ENCODE peak calls at places on chromosomes 5 and 9, in four cellular contexts. S is NCI-H460; L is activated T-helper 2 cell treated with anti-CD3 and anti-CD28 coated beads, Interferon-gamma antibody, Interleukin-2, Interleukin-4, amounts not matched to agents 10 μg/mL and 5 μg/mL and 100 μg/mL, durations not matched to agents 14 hours and 24 hours and 36 hours; E is fibroblast of gingiva. W is an unnamed sample.

GRCh38 chr9:80797841-80798688 is 891.3 kb downstream of the TLE1 start:
- DNase-seq in S (no peak), L (no peak), E (peak; percentile 96), W (peak; percentile 54)

GRCh38 chr9:37617837-37618236 is 25.4 kb upstream of the TOMM5 start:
- DNase-seq in S (no peak), L (no peak), E (no peak), W (peak; percentile 64)

GRCh38 chr9:8706998-8707397 is 907.4 kb upstream of the DMAC1 start:
- DNase-seq in S (no peak), L (no peak), E (no peak), W (no peak)

GRCh38 chr5:142012186-142012785 is 541 bp downstream of the GNPDA1 start:
- DNase-seq in S (peak; percentile 45), L (no peak), E (no peak), W (peak; percentile 33)

GRCh38 chr5:16600397-16600796 is 16.4 kb downstream of the RETREG1 start:
- DNase-seq in S (no peak), L (no peak), E (no peak), W (no peak)

GRCh38 chr9:35909687-35910612 is 660 bp downstream of the SPAAR start:
- DNase-seq in S (no peak), L (no peak), E (no peak), W (no peak)

GRCh38 chr9:124858330-124859046 is 3.3 kb downstream of the RPL35 start:
- DNase-seq in S (no peak), L (no peak), E (no peak), W (no peak)

GRCh38 chr9:70494221-70494620 is 79.8 kb upstream of the KLF9 start:
- DNase-seq in S (no peak), L (no peak), E (no peak), W (no peak)

GRCh38 chr5:180644825-180645608 is 4.4 kb downstream of the FLT4 start:
- DNase-seq in S (no peak), L (no peak), E (no peak), W (no peak)

GRCh38 chr5:172887735-172888134 is 53.7 kb downstream of the ERGIC1 start:
- DNase-seq in S (no peak), L (no peak), E (no peak), W (peak; percentile 88)

GRCh38 chr5:60312098-60312497 is 387.9 kb downstream of the DEPDC1B start:
- DNase-seq in S (no peak), L (no peak), E (no peak), W (no peak)

GRCh38 chr5:78269088-78269703 is 25.3 kb downstream of the AP3B1 start:
- DNase-seq in S (peak; percentile 14), L (no peak), E (no peak), W (no peak)

GRCh38 chr9:87713278-87713989 is 12.5 kb upstream of the CTSL start:
- DNase-seq in S (peak; percentile 100), L (no peak), E (peak; percentile 100), W (peak; percentile 99)

GRCh38 chr5:142540774-142541466 is 145.0 kb downstream of the FGF1 start:
- DNase-seq in S (no peak), L (no peak), E (peak; percentile 98), W (peak; percentile 95)

GRCh38 chr5:88646866-88647265 is 236.1 kb downstream of the MEF2C start:
- DNase-seq in S (no peak), L (no peak), E (no peak), W (no peak)

GRCh38 chr9:16921855-16922254 is 51.4 kb upstream of the BNC2 start:
- DNase-seq in S (no peak), L (no peak), E (no peak), W (no peak)

GRCh38 chr5:139742173-139742903 is 53.3 kb upstream of the PSD2 start:
- DNase-seq in S (no peak), L (no peak), E (no peak), W (no peak)

GRCh38 chr5:133704411-133704810 is 92.1 kb upstream of the FSTL4 start:
- DNase-seq in S (no peak), L (no peak), E (no peak), W (no peak)

GRCh38 chr9:3478549-3478953 is 47.2 kb downstream of the RFX3 start:
- DNase-seq in S (no peak), L (no peak), E (peak; percentile 32), W (peak; percentile 25)